ENCODE peak calls at places on chromosomes 1 and 21, in five cellular contexts. Q is CD4-positive, alpha-beta T cell; A is amniotic stem cell; O is dorsolateral prefrontal cortex; U is ELR. M is an unnamed sample.

GRCh38 chr21:32414579-32415358 is 2.3 kb downstream of the EVA1C start:
- DNase-seq in Q (no peak), A (no peak), O (peak), U (peak), M (no peak)

GRCh38 chr1:31588751-31589515 is 12.6 kb downstream of the TINAGL1 start:
- DNase-seq in Q (no peak), A (no peak), O (no peak), U (peak), M (no peak)

GRCh38 chr21:8989261-8989882 is 1532.0 kb upstream of the TPTE start:
- DNase-seq in Q (no peak), A (no peak), O (no peak), U (peak), M (no peak)

GRCh38 chr1:8679929-8680504 is 137.4 kb downstream of the RERE start:
- DNase-seq in Q (no peak), A (no peak), O (no peak), U (no peak), M (no peak)

GRCh38 chr1:236685205-236685916 is 938 bp upstream of the ACTN2 start:
- DNase-seq in Q (no peak), A (no peak), O (no peak), U (no peak), M (no peak)

GRCh38 chr1:234953655-234954420 is 174.8 kb downstream of the TOMM20 start:
- DNase-seq in Q (no peak), A (no peak), O (no peak), U (no peak), M (no peak)

GRCh38 chr1:29716306-29716705 is 480.0 kb downstream of the PTPRU start:
- DNase-seq in Q (no peak), A (no peak), O (no peak), U (no peak), M (no peak)

GRCh38 chr1:145701306-145701862 is 5.8 kb downstream of the PDZK1 start:
- DNase-seq in Q (no peak), A (no peak), O (no peak), U (no peak), M (no peak)

GRCh38 chr1:114756009-114756892 is 1.5 kb downstream of the CSDE1 start:
- DNase-seq in Q (no peak), A (no peak), O (no peak), U (peak), M (no peak)

GRCh38 chr1:197781998-197782718 is 6.9 kb upstream of the DENND1B start:
- DNase-seq in Q (no peak), A (no peak), O (no peak), U (peak), M (no peak)

GRCh38 chr1:30655672-30656071 is 67.7 kb downstream of the MATN1 start:
- DNase-seq in Q (no peak), A (no peak), O (no peak), U (no peak), M (no peak)

GRCh38 chr1:237091691-237092090 is 49.7 kb downstream of the RYR2 start:
- DNase-seq in Q (no peak), A (no peak), O (no peak), U (no peak), M (no peak)

GRCh38 chr1:151255381-151255780 is 847 bp downstream of the PSMD4 start:
- DNase-seq in Q (no peak), A (no peak), O (no peak), U (peak), M (no peak)

GRCh38 chr1:221556435-221556834 is 185.5 kb downstream of the DUSP10 start:
- DNase-seq in Q (no peak), A (no peak), O (no peak), U (no peak), M (no peak)

GRCh38 chr1:210089848-210090247 is 142.7 kb upstream of the SERTAD4 start:
- DNase-seq in Q (no peak), A (no peak), O (no peak), U (no peak), M (no peak)

GRCh38 chr1:89762801-89763648 is 57.8 kb upstream of the LRRC8D start:
- DNase-seq in Q (peak), A (peak), O (peak), U (peak), M (peak)

GRCh38 chr1:17520041-17520440 is 19.5 kb upstream of the ARHGEF10L start:
- DNase-seq in Q (no peak), A (no peak), O (no peak), U (no peak), M (no peak)

GRCh38 chr21:44779417-44780139 is 22.0 kb downstream of the UBE2G2 start:
- DNase-seq in Q (no peak), A (no peak), O (no peak), U (no peak), M (no peak)

GRCh38 chr1:162926906-162927305 is 65.9 kb upstream of the CCDC190 start:
- DNase-seq in Q (no peak), A (no peak), O (no peak), U (no peak), M (no peak)

GRCh38 chr1:22142315-22143064 is 407 bp downstream of the WNT4 start:
- DNase-seq in Q (no peak), A (no peak), O (no peak), U (peak), M (no peak)

GRCh38 chr1:151401860-151402259 is 2.5 kb downstream of the PSMB4 start:
- DNase-seq in Q (no peak), A (no peak), O (no peak), U (no peak), M (no peak)

GRCh38 chr1:231748744-231749143 is 122.2 kb downstream of the DISC1 start:
- DNase-seq in Q (no peak), A (no peak), O (no peak), U (no peak), M (no peak)

GRCh38 chr1:51960262-51960661 is 30.2 kb downstream of the RAB3B start:
- DNase-seq in Q (no peak), A (no peak), O (no peak), U (no peak), M (no peak)

M was measured in CD8-positive, alpha-beta T cell.